ENCODE peak calls at places on chromosomes 16 and 17, in eight cellular contexts. U is GM18507; G is midbrain; F is T-cell; X is stimulated activated CD4-positive, alpha-beta T cell treated with anti-CD3 and anti-CD28 coated beads, Interleukin-12 subunit alpha, Interleukin-12 subunit beta, amount 100 ng/mL, for 4 hours; P is LoVo; W is NCI-H146; M is tibial artery. L is an unnamed sample.

GRCh38 chr16:85778873-85779272 is 20.5 kb downstream of the EMC8 start:
- DNase-seq in U (no peak), G (no peak), F (no peak), X (no peak), P (no peak), W (no peak), M (no peak), L (no peak)

GRCh38 chr17:80339731-80340456 is 75.1 kb upstream of the ENDOV start:
- DNase-seq in U (no peak), G (no peak), F (no peak), X (no peak), P (no peak), W (no peak), M (peak; percentile 65), L (no peak)

GRCh38 chr17:17361543-17362511 is 58.7 kb downstream of the NT5M start:
- DNase-seq in U (no peak), G (no peak), F (no peak), X (no peak), P (no peak), W (no peak), M (peak; percentile 51), L (no peak)

GRCh38 chr17:15463363-15463762 is 4.1 kb downstream of the CDRT4 start:
- DNase-seq in U (no peak), G (peak; percentile 40), F (no peak), X (no peak), P (peak; percentile 12), W (no peak), M (peak; percentile 78), L (peak; percentile 62)

GRCh38 chr16:70735141-70735979 is 49.5 kb upstream of the MTSS2 start:
- DNase-seq in U (no peak), G (no peak), F (no peak), X (no peak), P (no peak), W (no peak), M (no peak), L (no peak)

GRCh38 chr16:12881182-12881581 is 20.2 kb upstream of the SHISA9 start:
- DNase-seq in U (no peak), G (no peak), F (no peak), X (no peak), P (no peak), W (no peak), M (no peak), L (no peak)

GRCh38 chr17:46770439-46770817 is 48.1 kb downstream of the WNT3 start:
- DNase-seq in U (no peak), G (no peak), F (no peak), X (no peak), P (no peak), W (no peak), M (no peak), L (no peak)

GRCh38 chr16:1509307-1510221 is 16.4 kb downstream of the TELO2 start:
- DNase-seq in U (no peak), G (no peak), F (no peak), X (no peak), P (no peak), W (no peak), M (peak; percentile 96), L (no peak)

GRCh38 chr16:87836844-87837581 is 32.3 kb downstream of the SLC7A5 start:
- DNase-seq in U (no peak), G (no peak), F (no peak), X (no peak), P (no peak), W (no peak), M (no peak), L (no peak)

GRCh38 chr17:40303009-40303657 is 5.8 kb upstream of the RARA start:
- DNase-seq in U (no peak), G (peak; percentile 70), F (no peak), X (no peak), P (peak; percentile 43), W (peak; percentile 17), M (no peak), L (peak; percentile 58)

GRCh38 chr17:47295874-47296255 is 27.9 kb upstream of the EFCAB13 start:
- DNase-seq in U (no peak), G (no peak), F (no peak), X (no peak), P (no peak), W (no peak), M (no peak), L (no peak)

GRCh38 chr16:49588061-49588460 is 214.5 kb downstream of the C16orf78 start:
- DNase-seq in U (no peak), G (no peak), F (no peak), X (no peak), P (no peak), W (no peak), M (peak; percentile 27), L (no peak)

GRCh38 chr16:65010136-65010535 is 111.7 kb downstream of the CDH11 start:
- DNase-seq in U (no peak), G (peak; percentile 43), F (no peak), X (no peak), P (no peak), W (no peak), M (no peak), L (no peak)

GRCh38 chr17:70314096-70314495 is 144.8 kb downstream of the KCNJ2 start:
- DNase-seq in U (no peak), G (no peak), F (no peak), X (no peak), P (no peak), W (no peak), M (no peak), L (no peak)

GRCh38 chr17:77324227-77324626 is 183.5 kb downstream of the SEC14L1 start:
- DNase-seq in U (no peak), G (no peak), F (no peak), X (no peak), P (no peak), W (no peak), M (peak; percentile 67), L (no peak)

GRCh38 chr17:5582177-5582885 is 2.0 kb downstream of the NLRP1 start:
- DNase-seq in U (no peak), G (no peak), F (no peak), X (no peak), P (no peak), W (no peak), M (no peak), L (peak; percentile 1)

L was measured in iPS-NIHi11.